ENCODE peak calls at places on chromosomes 7 and 10, in eight cellular contexts. O is Peyer's patch; K is NCI-H1105; R is activated T-helper 1 cell treated with Interleukin-2 at 50 U/mL for 16 hours; P is HFF-Myc; W is stimulated activated CD8-positive, alpha-beta memory T cell treated with anti-CD3 and anti-CD28 coated beads, Interleukin-7, amount 100 ng/mL, for 24 hours; B is hepatocyte; Q is hippocampal formation. Z is an unnamed sample.

GRCh38 chr10:19811517-19811916 is 4.7 kb upstream of the PLXDC2 start:
- DNase-seq in O (no peak), K (no peak), R (no peak), P (no peak), W (no peak), B (peak; percentile 44), Q (peak; percentile 15), Z (no peak)

GRCh38 chr10:24618401-24618800 is 105.3 kb downstream of the ARHGAP21 start:
- DNase-seq in O (no peak), K (no peak), R (no peak), P (no peak), W (no peak), B (peak; percentile 13), Q (no peak), Z (no peak)

GRCh38 chr7:74254858-74255379 is 720 bp upstream of the RFC2 start:
- DNase-seq in O (no peak), K (no peak), R (no peak), P (no peak), W (no peak), B (no peak), Q (no peak), Z (no peak)

GRCh38 chr10:110426294-110427153 is 71.2 kb upstream of the DUSP5 start:
- DNase-seq in O (no peak), K (no peak), R (no peak), P (no peak), W (no peak), B (no peak), Q (no peak), Z (no peak)

GRCh38 chr7:41579961-41580935 is 122.6 kb downstream of the INHBA start:
- DNase-seq in O (no peak), K (no peak), R (no peak), P (peak; percentile 51), W (no peak), B (no peak), Q (no peak), Z (no peak)

GRCh38 chr7:5574770-5575269 is 151.2 kb upstream of the TNRC18 start:
- DNase-seq in O (no peak), K (no peak), R (no peak), P (no peak), W (no peak), B (no peak), Q (no peak), Z (no peak)

GRCh38 chr10:129525408-129525807 is 58.4 kb downstream of the MGMT start:
- DNase-seq in O (no peak), K (no peak), R (no peak), P (peak; percentile 15), W (no peak), B (peak; percentile 37), Q (no peak), Z (no peak)

GRCh38 chr7:70321016-70321415 is 722.7 kb downstream of the AUTS2 start:
- DNase-seq in O (no peak), K (no peak), R (no peak), P (no peak), W (no peak), B (no peak), Q (no peak), Z (no peak)

GRCh38 chr10:17290226-17290625 is 62.2 kb downstream of the VIM start:
- DNase-seq in O (no peak), K (no peak), R (no peak), P (no peak), W (no peak), B (no peak), Q (no peak), Z (no peak)

GRCh38 chr10:1217237-1217587 is 161.0 kb downstream of the WDR37 start:
- DNase-seq in O (no peak), K (no peak), R (no peak), P (no peak), W (no peak), B (no peak), Q (no peak), Z (no peak)

GRCh38 chr10:1182280-1183032 is 126.3 kb downstream of the WDR37 start:
- DNase-seq in O (no peak), K (no peak), R (no peak), P (no peak), W (no peak), B (no peak), Q (no peak), Z (no peak)

GRCh38 chr10:60521974-60522405 is 132.3 kb upstream of the ANK3 start:
- DNase-seq in O (no peak), K (peak; percentile 20), R (no peak), P (peak; percentile 87), W (no peak), B (peak; percentile 10), Q (no peak), Z (no peak)

GRCh38 chr10:128556575-128556974 is 430.4 kb upstream of the MKI67 start:
- DNase-seq in O (no peak), K (no peak), R (no peak), P (no peak), W (no peak), B (no peak), Q (no peak), Z (no peak)

GRCh38 chr7:69635572-69636190 is 37.4 kb downstream of the AUTS2 start:
- DNase-seq in O (no peak), K (no peak), R (no peak), P (no peak), W (no peak), B (no peak), Q (no peak), Z (no peak)

Z was measured in stimulated activated CD4-positive, alpha-beta T cell treated with anti-CD3 and anti-CD28 coated beads, Interleukin-12 subunit alpha, Interleukin-12 subunit beta, amount 100 ng/mL, for 24 hours.